ENCODE peak calls at places on chromosomes 2 and 18, in four cellular contexts. U is NT2/D1, X is GM12878, V is H1. L is an unnamed sample.

GRCh38 chr18:31555971-31556747 is 35.5 kb upstream of the TTR start:
- DNase-seq in U (peak), X (peak), V (no peak), L (peak)

GRCh38 chr2:235042576-235043515 is 91.0 kb downstream of the SH3BP4 start:
- DNase-seq in U (no peak), X (no peak), V (no peak), L (no peak)

GRCh38 chr2:96116879-96117533 is 635 bp upstream of the ADRA2B start:
- DNase-seq in U (no peak), X (no peak), V (no peak), L (no peak)

GRCh38 chr2:236863729-236864126 is 222.0 kb upstream of the COPS8 start:
- DNase-seq in U (no peak), X (no peak), V (no peak), L (no peak)

GRCh38 chr18:58993260-58993659 is 128.6 kb downstream of the ZNF532 start:
- DNase-seq in U (no peak), X (no peak), V (no peak), L (no peak)

GRCh38 chr18:42028232-42028832 is 73.3 kb downstream of the PIK3C3 start:
- DNase-seq in U (no peak), X (no peak), V (no peak), L (peak)

GRCh38 chr2:145066795-145067194 is 546.9 kb upstream of the ZEB2 start:
- DNase-seq in U (no peak), X (no peak), V (no peak), L (no peak)

GRCh38 chr2:10196275-10196892 is 73.8 kb downstream of the RRM2 start:
- DNase-seq in U (no peak), X (no peak), V (no peak), L (no peak)

GRCh38 chr2:3108710-3109702 is 268.6 kb downstream of the EIPR1 start:
- DNase-seq in U (no peak), X (no peak), V (no peak), L (no peak)

GRCh38 chr2:123502926-123503325 is 522.2 kb upstream of the CNTNAP5 start:
- DNase-seq in U (no peak), X (no peak), V (no peak), L (no peak)

GRCh38 chr2:27320958-27321543 is 1.8 kb downstream of the MPV17 start:
- DNase-seq in U (no peak), X (no peak), V (peak), L (peak)

GRCh38 chr18:59921384-59921891 is 21.6 kb downstream of the PMAIP1 start:
- DNase-seq in U (no peak), X (no peak), V (no peak), L (no peak)

GRCh38 chr18:23053756-23054457 is 81.4 kb upstream of the CABLES1 start:
- DNase-seq in U (peak), X (no peak), V (peak), L (peak)

GRCh38 chr2:237473474-237474453 is 13.3 kb upstream of the MLPH start:
- DNase-seq in U (no peak), X (no peak), V (no peak), L (no peak)

GRCh38 chr2:234643407-234643806 is 146.5 kb upstream of the ARL4C start:
- DNase-seq in U (no peak), X (no peak), V (no peak), L (no peak)

GRCh38 chr2:105872142-105872728 is 127.5 kb downstream of the NCK2 start:
- DNase-seq in U (no peak), X (no peak), V (no peak), L (no peak)

GRCh38 chr18:12028674-12029073 is 47.4 kb downstream of the IMPA2 start:
- DNase-seq in U (no peak), X (no peak), V (no peak), L (no peak)

GRCh38 chr2:84946204-84947009 is 24.6 kb upstream of the KCMF1 start:
- DNase-seq in U (no peak), X (peak), V (no peak), L (peak)

GRCh38 chr2:162574615-162575452 is 230.9 kb downstream of the GCA start:
- DNase-seq in U (no peak), X (no peak), V (no peak), L (peak)

GRCh38 chr2:25285265-25286024 is 56.3 kb downstream of the DNMT3A start:
- DNase-seq in U (no peak), X (no peak), V (no peak), L (no peak)

GRCh38 chr2:112812318-112813042 is 24.1 kb downstream of the IL1B start:
- DNase-seq in U (no peak), X (no peak), V (no peak), L (no peak)

GRCh38 chr2:207264310-207264709 is 98.6 kb upstream of the KLF7 start:
- DNase-seq in U (no peak), X (no peak), V (no peak), L (no peak)

GRCh38 chr2:96811916-96812315 is 4.2 kb upstream of the CNNM3 start:
- DNase-seq in U (no peak), X (no peak), V (no peak), L (no peak)

DNA sequence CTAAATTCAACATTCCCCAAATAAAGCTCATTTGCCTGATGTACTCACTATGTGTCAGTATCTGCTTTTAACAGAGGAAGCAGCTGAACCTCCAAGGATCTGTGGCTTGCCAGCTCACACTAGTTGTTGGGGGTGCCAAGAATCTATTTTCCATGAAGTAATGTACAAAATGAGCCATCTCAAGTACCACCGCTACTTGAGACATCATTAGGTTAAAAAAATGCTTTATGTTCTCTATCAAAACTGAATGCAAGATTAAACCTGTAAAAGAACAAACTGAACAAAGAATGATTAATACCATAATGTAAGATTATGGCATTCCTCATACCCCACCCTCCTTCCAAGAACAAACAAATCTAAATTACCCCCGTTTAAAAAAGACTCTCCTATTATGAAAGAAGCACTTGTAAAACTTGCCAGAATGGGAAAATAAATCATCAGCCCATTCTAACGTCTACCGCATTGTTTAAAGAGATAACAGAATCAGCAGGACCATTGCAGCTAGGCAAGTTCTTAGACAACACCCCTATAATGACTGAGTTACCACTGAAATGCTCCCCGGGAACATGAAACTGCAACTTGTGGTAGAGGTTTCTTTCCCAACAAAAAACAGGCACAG is 471.6 kb downstream of the DLGAP1 start:
- DNase-seq in U (no peak), X (no peak), V (no peak), L (no peak)
- TF ChIP-seq ZNF274 in U (no peak), X (no peak), V (no peak), L (no peak)

GRCh38 chr2:182068811-182069210 is 83.2 kb downstream of the PPP1R1C start:
- DNase-seq in U (no peak), X (no peak), V (no peak), L (no peak)
- TF ChIP-seq SUZ12 in U (no peak), X (no peak), V (no peak), L (no peak)

GRCh38 chr2:203705184-203705583 is 1.3 kb upstream of the CD28 start:
- DNase-seq in U (no peak), X (no peak), V (no peak), L (no peak)
- TF ChIP-seq ZNF274 in U (no peak), X (no peak), V (no peak), L (no peak)

DNA sequence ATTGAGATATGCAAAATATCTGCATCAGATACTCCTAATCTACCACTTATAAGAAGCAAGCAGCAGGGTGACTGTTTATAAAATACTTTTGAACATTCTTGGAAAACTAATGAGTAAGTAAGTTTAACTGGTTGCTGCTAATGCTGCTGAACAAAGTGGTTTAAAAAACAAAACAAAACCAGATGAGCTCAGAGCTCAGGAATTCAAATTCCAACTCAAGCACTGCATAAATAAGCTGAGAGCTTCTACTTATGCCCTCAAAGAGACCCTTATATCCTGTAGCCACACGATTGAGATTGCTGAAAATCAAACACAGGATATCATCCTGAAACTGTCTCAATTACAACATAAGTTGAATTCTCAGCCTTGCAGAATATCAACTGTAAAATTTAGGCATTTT is 62.3 kb upstream of the NYAP2 start:
- DNase-seq in U (no peak), X (no peak), V (no peak), L (no peak)
- TF ChIP-seq SUZ12 in U (no peak), X (no peak), V (no peak), L (no peak)

DNA sequence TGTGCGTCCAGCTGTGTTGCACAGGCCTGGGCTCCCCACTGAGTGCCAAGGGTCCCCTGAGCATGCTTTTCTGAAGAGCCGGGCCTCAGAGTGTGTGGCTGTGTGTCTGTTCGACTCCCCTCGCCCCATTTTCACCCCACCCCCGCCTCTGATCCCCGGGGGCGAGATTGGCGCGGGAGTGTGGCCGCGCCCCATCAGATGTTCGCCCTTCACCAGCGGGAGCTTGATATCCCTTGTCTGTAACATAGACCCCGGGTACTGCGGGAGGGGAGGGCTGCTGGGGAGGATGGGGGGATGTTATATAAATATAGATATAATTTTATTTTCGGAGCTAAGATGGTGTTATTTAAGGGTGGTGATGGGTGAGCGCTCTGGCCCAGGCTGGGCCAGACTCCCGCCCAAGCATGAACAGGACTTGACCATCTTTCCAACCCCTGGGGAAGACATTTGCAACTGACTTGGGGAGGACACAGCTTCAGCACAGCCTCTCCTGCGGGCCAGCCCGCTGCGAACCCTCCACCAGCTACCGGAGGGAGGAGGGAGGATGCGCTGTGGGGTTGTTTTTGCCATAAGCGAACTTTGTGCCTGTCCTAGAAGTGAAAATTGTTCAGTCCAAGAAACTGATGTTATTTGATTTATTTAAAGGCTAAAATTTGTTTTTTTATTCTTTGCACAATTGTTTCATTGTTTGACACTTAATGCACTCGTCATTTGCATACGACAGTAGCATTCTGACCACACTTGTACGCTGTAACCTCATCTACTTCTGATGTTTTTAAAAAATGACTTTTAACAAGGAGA is 1.6 kb downstream of the RHOB start:
- DNase-seq in U (no peak), X (no peak), V (no peak), L (no peak)
- TF ChIP-seq ZNF274 in U (no peak), X (no peak), V (no peak), L (no peak)

L was measured in HepG2.